ENCODE peak calls at places on chromosomes 4 and X, in six cellular contexts. O is activated CD4-positive, alpha-beta T cell treated with anti-CD3 and anti-CD28 coated beads, Interleukin-2, amount 50 U/mL, for 1 hour; H is NCI-H2081 treated with DMSO at 0.1 percent for 48 hours; R is NAMALWA; K is KG1; Q is activated CD8-positive, alpha-beta T cell treated with anti-CD3 and anti-CD28 coated beads for 36 hours. A is an unnamed sample.

GRCh38 chr4:1445716-1446445 is 39.6 kb upstream of the NKX1-1 start:
- DNase-seq in K (no peak), H (no peak), Q (no peak), R (no peak), O (no peak), A (no peak)

GRCh38 chrX:63128509-63128908 is 222.6 kb downstream of the SPIN4 start:
- DNase-seq in K (peak; percentile 1), H (no peak), O (no peak), R (peak; percentile 51), Q (peak; percentile 18), A (no peak)

GRCh38 chrX:153775631-153776595 is 4.9 kb upstream of the SRPK3 start:
- DNase-seq in R (peak; percentile 21), H (no peak), O (no peak), K (no peak), Q (no peak), A (no peak)

GRCh38 chr4:39996811-39997210 is 19.1 kb upstream of the PDS5A start:
- DNase-seq in H (no peak), O (no peak), K (no peak), R (no peak), Q (no peak), A (no peak)

GRCh38 chrX:130118396-130118795 is 8.1 kb upstream of the ELF4 start:
- DNase-seq in R (no peak), Q (peak; percentile 44), H (no peak), O (no peak), K (no peak), A (no peak)

GRCh38 chrX:63747331-63747730 is 37.7 kb downstream of the ARHGEF9 start:
- DNase-seq in H (no peak), O (no peak), R (no peak), Q (no peak), K (no peak), A (no peak)

GRCh38 chr4:165972747-165973146 is 99.7 kb downstream of the TLL1 start:
- DNase-seq in O (no peak), Q (no peak), K (no peak), R (no peak), H (no peak), A (no peak)

GRCh38 chrX:123685273-123685672 is 47.6 kb downstream of the THOC2 start:
- DNase-seq in R (no peak), H (no peak), Q (no peak), K (no peak), O (no peak), A (no peak)

GRCh38 chr4:83974111-83974789 is 438.3 kb downstream of the GPAT3 start:
- DNase-seq in H (no peak), R (no peak), Q (no peak), K (no peak), O (no peak), A (no peak)

GRCh38 chrX:11451133-11451532 is 157.9 kb downstream of the AMELX start:
- DNase-seq in O (no peak), H (no peak), Q (no peak), R (no peak), K (no peak), A (no peak)

GRCh38 chrX:38561126-38561868 is at the start of gene TSPAN7:
- DNase-seq in Q (peak; percentile 83), H (peak; percentile 10), O (peak; percentile 72), R (peak; percentile 80), K (peak; percentile 14), A (no peak)

GRCh38 chr4:23805381-23805780 is 84.5 kb downstream of the PPARGC1A start:
- DNase-seq in Q (no peak), K (no peak), O (no peak), R (no peak), H (no peak), A (no peak)

GRCh38 chrX:25049347-25049746 is 33.6 kb upstream of the ARX start:
- DNase-seq in K (peak; percentile 1), R (peak; percentile 10), Q (no peak), O (no peak), H (no peak), A (no peak)

GRCh38 chr4:95087657-95088455 is 330.1 kb downstream of the BMPR1B start:
- DNase-seq in R (no peak), H (no peak), O (no peak), K (no peak), Q (no peak), A (no peak)

GRCh38 chr4:185589067-185589844 is 53.9 kb upstream of the PDLIM3 start:
- DNase-seq in R (no peak), K (no peak), O (no peak), Q (no peak), H (no peak), A (no peak)

GRCh38 chrX:10156199-10157031 is at the start of gene CLCN4:
- DNase-seq in R (peak; percentile 41), Q (peak; percentile 6), O (no peak), H (peak; percentile 9), K (no peak), A (no peak)

GRCh38 chr4:150518559-150518958 is 63.4 kb upstream of the MAB21L2 start:
- DNase-seq in Q (no peak), K (no peak), O (no peak), R (no peak), H (no peak), A (no peak)

GRCh38 chrX:63658920-63659319 is 126.1 kb downstream of the ARHGEF9 start:
- DNase-seq in O (no peak), R (no peak), H (no peak), Q (no peak), K (no peak), A (no peak)